ENCODE peak calls at places on chromosomes 7 and 10, in ten cellular contexts. C is coronary artery, K is astrocyte of the cerebellum, M is ovary, H is prostate gland, U is fibroblast of the aortic adventitia, T is neural progenitor cell, B is HL-60, G is IMR-90, N is fibroblast of lung. D is an unnamed sample.

GRCh38 chr7:52168085-52168484 is 851.5 kb upstream of the COBL start:
- DNase-seq in C (no peak), K (no peak), M (no peak), H (no peak), U (no peak), T (peak; percentile 37), B (no peak), G (no peak), N (no peak), D (no peak)

GRCh38 chr10:48667960-48668541 is 16.6 kb upstream of the WDFY4 start:
- DNase-seq in C (no peak), K (no peak), M (no peak), H (no peak), U (no peak), T (no peak), B (peak; percentile 52), G (no peak), N (no peak), D (no peak)

GRCh38 chr10:123203393-123204126 is 49.4 kb downstream of the BUB3 start:
- DNase-seq in C (no peak), K (no peak), M (no peak), H (peak; percentile 54), U (no peak), T (no peak), B (no peak), G (no peak), N (no peak), D (no peak)

GRCh38 chr7:123198668-123199652 is 809 bp downstream of the SLC13A1 start:
- DNase-seq in C (no peak), K (no peak), M (no peak), H (no peak), U (no peak), T (no peak), B (no peak), G (no peak), N (no peak), D (no peak)

GRCh38 chr7:129494041-129494440 is 8.3 kb upstream of the SMKR1 start:
- DNase-seq in C (no peak), K (peak; percentile 79), M (no peak), H (no peak), U (peak; percentile 86), T (no peak), B (no peak), G (peak; percentile 98), N (peak; percentile 87), D (peak; percentile 78)

GRCh38 chr10:18104223-18104872 is 35.9 kb upstream of the CACNB2 start:
- DNase-seq in C (no peak), K (peak; percentile 11), M (peak; percentile 61), H (no peak), U (peak; percentile 64), T (peak; percentile 56), B (peak; percentile 4), G (peak; percentile 43), N (peak; percentile 21), D (peak; percentile 9)

GRCh38 chr7:65004575-65004974 is 1.9 kb downstream of the ERV3-1 start:
- DNase-seq in C (no peak), K (no peak), M (no peak), H (no peak), U (no peak), T (no peak), B (no peak), G (no peak), N (no peak), D (no peak)

GRCh38 chr7:70317356-70317755 is 719.1 kb downstream of the AUTS2 start:
- DNase-seq in C (no peak), K (peak; percentile 36), M (no peak), H (no peak), U (peak; percentile 34), T (no peak), B (no peak), G (no peak), N (peak; percentile 66), D (no peak)

GRCh38 chr10:51341216-51341615 is 266.9 kb downstream of the PRKG1 start:
- DNase-seq in C (no peak), K (peak; percentile 32), M (no peak), H (no peak), U (peak; percentile 18), T (no peak), B (no peak), G (no peak), N (peak; percentile 53), D (peak; percentile 5)

GRCh38 chr7:135970045-135970444 is 7.1 kb downstream of the MTPN start:
- DNase-seq in C (no peak), K (no peak), M (no peak), H (no peak), U (no peak), T (no peak), B (no peak), G (no peak), N (no peak), D (no peak)

GRCh38 chr7:44264221-44264956 is 61.0 kb downstream of the CAMK2B start:
- DNase-seq in C (no peak), K (no peak), M (no peak), H (no peak), U (no peak), T (no peak), B (no peak), G (no peak), N (no peak), D (no peak)

GRCh38 chr7:137032436-137032835 is 164.0 kb downstream of the CHRM2 start:
- DNase-seq in C (no peak), K (no peak), M (no peak), H (no peak), U (no peak), T (no peak), B (no peak), G (peak; percentile 18), N (peak; percentile 71), D (peak; percentile 9)

GRCh38 chr10:6643962-6644361 is 63.9 kb upstream of the PRKCQ start:
- DNase-seq in C (no peak), K (no peak), M (no peak), H (no peak), U (no peak), T (no peak), B (no peak), G (no peak), N (no peak), D (no peak)

GRCh38 chr10:71239946-71240795 is 27.8 kb downstream of the UNC5B start:
- DNase-seq in C (no peak), K (no peak), M (no peak), H (no peak), U (no peak), T (no peak), B (no peak), G (no peak), N (no peak), D (no peak)

GRCh38 chr7:27723086-27723485 is 16.9 kb upstream of the TAX1BP1 start:
- DNase-seq in C (no peak), K (no peak), M (no peak), H (no peak), U (no peak), T (no peak), B (peak; percentile 36), G (no peak), N (peak; percentile 11), D (peak; percentile 12)

GRCh38 chr7:64775289-64775688 is 18.9 kb upstream of the ZNF138 start:
- DNase-seq in C (no peak), K (no peak), M (no peak), H (no peak), U (no peak), T (no peak), B (no peak), G (peak; percentile 7), N (no peak), D (no peak)

GRCh38 chr7:7257899-7258692 is 75.8 kb downstream of the C1GALT1 start:
- DNase-seq in C (no peak), K (no peak), M (no peak), H (no peak), U (no peak), T (no peak), B (peak; percentile 36), G (peak; percentile 5), N (no peak), D (no peak)

GRCh38 chr10:119205926-119206602 is 1.3 kb upstream of the GRK5 start:
- DNase-seq in C (no peak), K (no peak), M (no peak), H (peak; percentile 20), U (no peak), T (peak; percentile 55), B (peak; percentile 69), G (no peak), N (peak; percentile 25), D (no peak)

GRCh38 chr10:86252051-86252450 is 114.5 kb downstream of the GRID1 start:
- DNase-seq in C (no peak), K (no peak), M (no peak), H (no peak), U (no peak), T (no peak), B (no peak), G (no peak), N (no peak), D (no peak)

GRCh38 chr7:105321754-105322455 is 66.8 kb downstream of the SRPK2 start:
- DNase-seq in C (no peak), K (no peak), M (no peak), H (no peak), U (no peak), T (no peak), B (no peak), G (no peak), N (no peak), D (no peak)
- H3K4me3 ChIP-seq in C (no peak overlapping the region), K (no peak overlapping the region), M (no peak overlapping the region), H (no peak overlapping the region), U (no peak overlapping the region), T (no peak overlapping the region), B (no peak overlapping the region), G (no peak overlapping the region), N (no peak overlapping the region), D (no peak overlapping the region)

DNA sequence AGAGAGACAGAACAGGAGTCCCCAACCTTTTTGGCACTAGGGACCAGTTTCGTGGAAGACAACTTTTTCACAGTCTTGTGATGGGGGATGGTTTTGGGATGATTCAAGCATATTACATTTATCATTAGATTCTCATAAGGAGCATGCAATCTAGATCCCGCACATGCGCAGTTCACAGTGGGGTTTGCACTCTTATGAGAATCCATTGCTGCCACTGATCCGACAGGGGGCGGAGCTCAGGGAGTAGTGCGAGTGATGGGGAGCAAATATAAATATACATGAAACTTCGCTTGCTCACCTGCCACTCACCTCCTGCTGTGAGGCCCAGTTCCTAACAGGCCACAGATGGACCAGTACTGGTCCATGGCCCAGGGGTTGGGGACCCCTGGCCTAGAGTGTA is 14.2 kb downstream of the CCL26 start:
- DNase-seq in C (no peak), K (no peak), M (no peak), H (no peak), U (no peak), T (no peak), B (no peak), G (no peak), N (no peak), D (no peak)
- TF ChIP-seq CTCF in C (no peak), K (no peak), M (no peak), H (no peak), U (no peak), T (no peak), B (no peak), G (no peak), N (no peak), D (no peak)

GRCh38 chr10:11167233-11167979 is 149.7 kb downstream of the CELF2 start:
- DNase-seq in C (no peak), K (no peak), M (no peak), H (no peak), U (no peak), T (no peak), B (no peak), G (no peak), N (no peak), D (no peak)
- H3K4me3 ChIP-seq in C (peak overlapping the region; percentile 83), K (no peak overlapping the region), M (no peak overlapping the region), H (no peak overlapping the region), U (no peak overlapping the region), T (peak overlapping the region; percentile 74), B (peak overlapping the region; percentile 74), G (no peak overlapping the region), N (no peak overlapping the region), D (no peak overlapping the region)

GRCh38 chr10:127243490-127244272 is 47.3 kb upstream of the INSYN2A start:
- DNase-seq in C (no peak), K (peak; percentile 1), M (peak; percentile 40), H (no peak), U (peak; percentile 19), T (peak; percentile 75), B (peak; percentile 36), G (peak; percentile 30), N (peak; percentile 13), D (peak; percentile 47)
- TF ChIP-seq CTCF in C (no peak), K (peak; percentile 65), M (no peak), H (no peak), U (peak; percentile 47), T (peak; percentile 82), B (peak; percentile 17), G (peak; percentile 51), N (peak; percentile 40), D (peak; percentile 76)